ENCODE peak calls at places on chromosomes 12 and 14, in four cellular contexts. G is mesothelial cell of epicardium, K is progenitor cell of endocrine pancreas, R is non-pigmented ciliary epithelial cell. Z is an unnamed sample.

GRCh38 chr14:77314043-77314442 is 6.6 kb downstream of the POMT2 start:
- DNase-seq in R (peak; percentile 62), G (no peak), K (no peak), Z (no peak)

GRCh38 chr12:78887008-78887407 is 22.4 kb downstream of the SYT1 start:
- DNase-seq in K (no peak), R (peak; percentile 85), G (no peak), Z (no peak)

GRCh38 chr12:31524791-31525495 is 66.0 kb downstream of the DENND5B start:
- DNase-seq in K (no peak), R (no peak), G (no peak), Z (no peak)

GRCh38 chr14:94395900-94396574 is 7.6 kb upstream of the SERPINA1 start:
- DNase-seq in K (peak; percentile 30), G (no peak), R (no peak), Z (no peak)

GRCh38 chr12:11693626-11694025 is 44.2 kb downstream of the ETV6 start:
- DNase-seq in G (no peak), R (no peak), K (no peak), Z (no peak)

GRCh38 chr12:104549820-104550480 is 93.2 kb downstream of the CHST11 start:
- DNase-seq in K (no peak), G (no peak), R (no peak), Z (no peak)

GRCh38 chr12:52949413-52950331 is 754 bp downstream of the KRT18 start:
- DNase-seq in G (no peak), R (peak; percentile 85), K (peak; percentile 56), Z (no peak)

GRCh38 chr12:124681779-124682391 is 114.5 kb upstream of the NCOR2 start:
- DNase-seq in R (no peak), K (no peak), G (no peak), Z (no peak)

GRCh38 chr12:123062682-123063426 is 82.4 kb downstream of the ARL6IP4 start:
- DNase-seq in R (peak; percentile 40), G (no peak), K (no peak), Z (no peak)

GRCh38 chr12:48678561-48679185 is 3.4 kb downstream of the KANSL2 start:
- DNase-seq in R (no peak), K (no peak), G (no peak), Z (no peak)

GRCh38 chr14:65042731-65043372 is 56.2 kb downstream of the FNTB start:
- DNase-seq in K (no peak), R (no peak), G (no peak), Z (no peak)

GRCh38 chr12:106493531-106493930 is 89.3 kb upstream of the RFX4 start:
- DNase-seq in G (no peak), K (no peak), R (no peak), Z (no peak)

GRCh38 chr12:25957898-25958253 is 606 bp upstream of the RASSF8 start:
- DNase-seq in R (peak; percentile 65), K (no peak), G (no peak), Z (no peak)

GRCh38 chr12:94184995-94185711 is 36.8 kb downstream of the PLXNC1 start:
- DNase-seq in G (no peak), R (no peak), K (no peak), Z (no peak)

GRCh38 chr14:92848941-92849340 is 54.8 kb downstream of the GOLGA5 start:
- DNase-seq in R (no peak), K (no peak), G (no peak), Z (no peak)

GRCh38 chr12:67042697-67043131 is 226.4 kb upstream of the CAND1 start:
- DNase-seq in G (no peak), R (no peak), K (no peak), Z (no peak)

GRCh38 chr14:99576304-99576703 is 27.7 kb downstream of the CCDC85C start:
- DNase-seq in R (no peak), K (no peak), G (no peak), Z (no peak)

GRCh38 chr12:116697305-116698130 is 40.4 kb downstream of the SPRING1 start:
- DNase-seq in G (no peak), R (no peak), K (no peak), Z (peak; percentile 60)

GRCh38 chr12:31923063-31923412 is 36.2 kb upstream of the RESF1 start:
- DNase-seq in R (no peak), G (no peak), K (no peak), Z (no peak)

GRCh38 chr12:50032516-50033316 is 7.4 kb upstream of the RACGAP1 start:
- DNase-seq in K (no peak), G (no peak), R (no peak), Z (no peak)

GRCh38 chr12:62772556-62772955 is 162.4 kb downstream of the PPM1H start:
- DNase-seq in G (no peak), R (no peak), K (no peak), Z (no peak)

GRCh38 chr12:646303-647038 is 16.8 kb downstream of the NINJ2 start:
- DNase-seq in G (no peak), R (no peak), K (no peak), Z (no peak)

GRCh38 chr12:120980800-120981368 is 2.5 kb downstream of the HNF1A start:
- DNase-seq in R (no peak), K (peak; percentile 41), G (no peak), Z (no peak)

GRCh38 chr12:100017056-100017455 is 32.3 kb upstream of the ANKS1B start:
- DNase-seq in G (no peak), K (no peak), R (no peak), Z (no peak)

GRCh38 chr12:56079729-56080555 is at the start of gene ERBB3:
- DNase-seq in R (peak; percentile 35), G (peak; percentile 79), K (peak; percentile 75), Z (peak; percentile 81)

GRCh38 chr14:101583006-101583708 is 21.9 kb downstream of the DIO3 start:
- DNase-seq in R (no peak), K (no peak), G (no peak), Z (no peak)

GRCh38 chr14:90060965-90061848 is 587 bp upstream of the KCNK13 start:
- DNase-seq in R (no peak), G (no peak), K (no peak), Z (no peak)

GRCh38 chr12:53229454-53229853 is 2.6 kb downstream of the RARG start:
- DNase-seq in G (no peak), K (no peak), R (no peak), Z (no peak)

GRCh38 chr12:4956054-4956453 is 46.3 kb downstream of the KCNA1 start:
- DNase-seq in R (no peak), K (no peak), G (no peak), Z (no peak)

GRCh38 chr12:56221233-56221756 is 427 bp downstream of the RNF41 start:
- DNase-seq in K (no peak), R (peak; percentile 26), G (peak; percentile 75), Z (no peak)